ENCODE peak calls at places on chromosomes 7 and 10, in four cellular contexts. B is GM13976, S is cardiac muscle cell, Q is NCI-H2171. R is an unnamed sample.
A peak's percentile ranks its signal among the peaks of the same experiment; 100 is the strongest.

GRCh38 chr7:30464231-30464660 is 14.3 kb downstream of the NOD1 start:
- DNase-seq in Q (no peak), B (no peak), S (no peak), R (no peak)

GRCh38 chr7:105139381-105139780 is 125.4 kb downstream of the KMT2E start:
- DNase-seq in B (no peak), S (no peak), Q (no peak), R (no peak)

GRCh38 chr10:91779011-91779605 is 19.1 kb upstream of the TNKS2 start:
- DNase-seq in Q (no peak), B (no peak), S (no peak), R (no peak)

GRCh38 chr7:30836991-30837390 is 65.8 kb downstream of the MINDY4 start:
- DNase-seq in Q (no peak), B (no peak), S (no peak), R (no peak)

GRCh38 chr10:89283988-89284475 is 17.8 kb upstream of the IFIT2 start:
- DNase-seq in S (peak; percentile 94), B (no peak), Q (no peak), R (no peak)

GRCh38 chr7:55033241-55033846 is 14.5 kb downstream of the EGFR start:
- DNase-seq in Q (no peak), B (no peak), S (no peak), R (no peak)

GRCh38 chr10:125145636-125146035 is 14.7 kb downstream of the CTBP2 start:
- DNase-seq in Q (no peak), S (no peak), B (no peak), R (no peak)

GRCh38 chr10:61903184-61903990 is 1.9 kb downstream of the ARID5B start:
- DNase-seq in Q (peak; percentile 33), S (peak; percentile 74), B (peak; percentile 72), R (peak; percentile 34)

GRCh38 chr7:20403356-20403755 is 72.7 kb downstream of the ITGB8 start:
- DNase-seq in B (no peak), S (peak; percentile 64), Q (no peak), R (no peak)

GRCh38 chr7:35026154-35026553 is 11.1 kb downstream of the DPY19L1 start:
- DNase-seq in S (no peak), B (no peak), Q (no peak), R (no peak)

GRCh38 chr10:97020452-97021400 is 165.0 kb downstream of the SLIT1 start:
- DNase-seq in S (no peak), B (no peak), Q (no peak), R (no peak)

GRCh38 chr10:23344251-23344841 is at the start of gene C10orf67:
- DNase-seq in S (peak; percentile 82), B (peak; percentile 36), Q (no peak), R (no peak)

GRCh38 chr10:9289811-9290210 is 1235.3 kb downstream of the GATA3 start:
- DNase-seq in S (no peak), Q (no peak), B (no peak), R (no peak)

R was measured in NCI-H1694 treated with DMSO at 0.1 percent for 48 hours.